ENCODE peak calls at places on chromosomes 5 and 9, in eight cellular contexts. H is naive thymus-derived CD8-positive, alpha-beta T cell; R is psoas muscle; F is K562; Q is sciatic nerve; C is cerebellum; S is GM23248; O is fibroblast of pulmonary artery. A is an unnamed sample.

GRCh38 chr9:127283917-127284316 is 19.3 kb downstream of the GARNL3 start:
- DNase-seq in S (peak; percentile 62), F (peak; percentile 18), Q (peak; percentile 67), H (peak; percentile 27), C (no peak), R (peak; percentile 28), O (peak; percentile 61), A (no peak)

GRCh38 chr5:15003511-15003920 is 131.9 kb upstream of the ANKH start:
- DNase-seq in H (peak; percentile 70), S (peak; percentile 89), C (peak; percentile 83), Q (peak; percentile 59), F (peak; percentile 68), O (peak; percentile 85), R (peak; percentile 26), A (no peak)

GRCh38 chr9:38423939-38424843 is at the start of gene IGFBPL1:
- DNase-seq in C (peak; percentile 82), H (no peak), S (peak; percentile 55), R (no peak), Q (no peak), F (no peak), O (no peak), A (no peak)

GRCh38 chr5:156815988-156816599 is 34.0 kb upstream of the PPP1R2B start:
- DNase-seq in S (peak; percentile 58), Q (no peak), O (peak; percentile 26), H (peak; percentile 4), C (no peak), R (no peak), F (peak; percentile 1), A (no peak)

GRCh38 chr9:109780453-109781033 is 545 bp downstream of the PALM2AKAP2 start:
- DNase-seq in H (no peak), O (peak; percentile 14), S (peak; percentile 61), C (no peak), Q (no peak), R (peak; percentile 22), F (no peak), A (no peak)

GRCh38 chr9:100063185-100063584 is 35.6 kb downstream of the ERP44 start:
- DNase-seq in H (no peak), S (no peak), O (no peak), C (no peak), R (no peak), Q (no peak), F (no peak), A (no peak)

GRCh38 chr9:126149661-126150060 is 177.0 kb upstream of the MVB12B start:
- DNase-seq in R (no peak), F (no peak), C (no peak), Q (no peak), H (no peak), S (no peak), O (no peak), A (no peak)

GRCh38 chr9:124624735-124624992 is 117.5 kb upstream of the NR5A1 start:
- DNase-seq in O (no peak), F (no peak), H (no peak), R (no peak), S (no peak), Q (no peak), C (peak; percentile 84), A (no peak)

GRCh38 chr9:70100362-70100761 is 56.7 kb downstream of the MAMDC2 start:
- DNase-seq in S (peak; percentile 36), C (no peak), R (no peak), O (peak; percentile 92), H (no peak), F (no peak), Q (no peak), A (no peak)

GRCh38 chr5:142918959-142919635 is 148.9 kb downstream of the ARHGAP26 start:
- DNase-seq in C (no peak), Q (no peak), H (no peak), O (no peak), F (no peak), S (no peak), R (no peak), A (no peak)

GRCh38 chr5:561408-561807 is 37.2 kb upstream of the SLC9A3 start:
- DNase-seq in C (no peak), Q (no peak), F (no peak), O (no peak), S (no peak), R (no peak), H (no peak), A (no peak)

GRCh38 chr5:157463621-157464407 is 3.8 kb downstream of the NIPAL4 start:
- DNase-seq in S (peak; percentile 70), O (no peak), H (no peak), F (no peak), Q (no peak), R (no peak), C (no peak), A (no peak)

GRCh38 chr5:173472784-173473278 is 143.6 kb downstream of the BOD1 start:
- DNase-seq in H (no peak), S (peak; percentile 60), C (no peak), Q (no peak), R (peak; percentile 37), F (no peak), O (peak; percentile 70), A (no peak)

GRCh38 chr5:111628901-111629300 is 116.6 kb upstream of the STARD4 start:
- DNase-seq in R (no peak), F (no peak), S (peak; percentile 56), O (peak; percentile 59), Q (no peak), C (no peak), H (no peak), A (no peak)

GRCh38 chr5:108681079-108681921 is 66.4 kb upstream of the FER start:
- DNase-seq in R (no peak), H (peak; percentile 45), O (peak; percentile 91), F (peak; percentile 81), C (peak; percentile 63), S (peak; percentile 87), Q (no peak), A (no peak)

GRCh38 chr5:33184367-33184766 is 256.4 kb upstream of the TARS1 start:
- DNase-seq in O (no peak), S (no peak), H (no peak), F (peak; percentile 20), C (no peak), Q (no peak), R (no peak), A (no peak)

GRCh38 chr9:121281614-121282291 is 13.8 kb downstream of the GSN start:
- DNase-seq in F (peak; percentile 73), S (peak; percentile 68), C (no peak), Q (peak; percentile 82), O (peak; percentile 77), H (no peak), R (peak; percentile 76), A (no peak)

GRCh38 chr9:4738866-4739586 is 2.0 kb downstream of the AK3 start:
- DNase-seq in H (no peak), Q (no peak), O (no peak), S (peak; percentile 14), R (no peak), F (peak; percentile 13), C (no peak), A (no peak)

GRCh38 chr5:60295423-60295822 is 401.9 kb upstream of the PDE4D start:
- DNase-seq in Q (no peak), S (peak; percentile 53), R (no peak), C (no peak), F (no peak), O (peak; percentile 47), H (no peak), A (no peak)

GRCh38 chr9:69141851-69142250 is 32.2 kb upstream of the TJP2 start:
- DNase-seq in F (no peak), O (no peak), R (no peak), S (no peak), Q (no peak), H (no peak), C (no peak), A (no peak)

GRCh38 chr5:91397791-91398190 is 14.7 kb upstream of the ARRDC3 start:
- DNase-seq in C (no peak), O (no peak), F (no peak), R (no peak), Q (no peak), H (no peak), S (no peak), A (no peak)

GRCh38 chr5:157918811-157919742 is 60.1 kb upstream of the CLINT1 start:
- DNase-seq in O (no peak), Q (no peak), C (no peak), R (no peak), F (peak; percentile 9), H (peak; percentile 26), S (peak; percentile 14), A (no peak)

GRCh38 chr5:72767289-72768010 is 49.0 kb upstream of the TNPO1 start:
- DNase-seq in C (no peak), H (no peak), F (peak; percentile 6), O (no peak), S (peak; percentile 2), R (no peak), Q (no peak), A (no peak)

GRCh38 chr5:63456279-63456678 is 506.0 kb downstream of the HTR1A start:
- DNase-seq in C (no peak), O (no peak), Q (no peak), R (no peak), F (no peak), S (no peak), H (no peak), A (no peak)

GRCh38 chr9:33348998-33349397 is 53.4 kb downstream of the AQP7 start:
- DNase-seq in F (no peak), O (no peak), S (no peak), H (no peak), C (no peak), R (no peak), Q (no peak), A (no peak)

GRCh38 chr9:6000955-6001354 is 14.5 kb downstream of the RANBP6 start:
- DNase-seq in H (no peak), O (no peak), C (no peak), Q (no peak), F (no peak), S (no peak), R (no peak), A (no peak)

GRCh38 chr5:5140051-5141010 is at the start of gene ADAMTS16:
- DNase-seq in R (no peak), C (peak; percentile 63), H (no peak), S (peak; percentile 21), O (no peak), F (no peak), Q (no peak), A (no peak)

GRCh38 chr9:135095470-135096407 is 8.3 kb downstream of the OLFM1 start:
- DNase-seq in S (no peak), H (no peak), F (no peak), Q (no peak), C (no peak), R (no peak), O (no peak), A (no peak)

GRCh38 chr9:36765077-36765390 is 192.3 kb downstream of the MELK start:
- DNase-seq in C (peak; percentile 27), S (no peak), F (no peak), H (no peak), R (no peak), Q (no peak), O (no peak), A (no peak)

GRCh38 chr5:150392680-150393079 is 20.0 kb downstream of the CD74 start:
- DNase-seq in S (no peak), Q (no peak), R (no peak), C (no peak), O (no peak), F (no peak), H (no peak), A (no peak)

GRCh38 chr5:132484386-132484715 is 6.2 kb downstream of the IRF1 start:
- DNase-seq in O (no peak), C (no peak), Q (peak; percentile 43), F (no peak), R (no peak), S (no peak), H (no peak), A (no peak)

GRCh38 chr9:95284152-95284551 is 33.4 kb downstream of the FANCC start:
- DNase-seq in C (no peak), S (peak; percentile 46), Q (no peak), O (no peak), H (no peak), F (no peak), R (no peak), A (no peak)

GRCh38 chr5:180140627-180141006 is 68.4 kb downstream of the RASGEF1C start:
- DNase-seq in R (no peak), H (no peak), Q (no peak), F (no peak), O (no peak), S (no peak), C (no peak), A (no peak)

GRCh38 chr9:137919649-137920101 is 42.1 kb downstream of the CACNA1B start:
- DNase-seq in H (no peak), Q (no peak), O (no peak), R (no peak), F (no peak), C (no peak), S (no peak), A (no peak)

A was measured in activated B cell treated with CpG ODN at 0.5 μM for 24 hours.